ENCODE peak calls at places on chromosomes 12 and 14, in ten cellular contexts. L is globus pallidus; K is left colon; M is stimulated activated CD4-positive, alpha-beta T cell treated with anti-CD3 and anti-CD28 coated beads, Interleukin-4, amount 100 ng/mL, for 1 hour; R is nephron progenitor cell; G is MM.1S; H is activated CD4-positive, alpha-beta memory T cell treated with anti-CD3 and anti-CD28 coated beads, Interleukin-2, amount 10 ng/mL, durations not matched to agents 7 days and 5 days; B is T-helper 17 cell; S is T-cell; D is transverse colon. E is an unnamed sample.

GRCh38 chr14:51668870-51669269 is 17.2 kb downstream of the FRMD6 start:
- DNase-seq in R (no peak), L (no peak), M (no peak), D (no peak), B (no peak), K (no peak), S (no peak), H (no peak), G (no peak), E (no peak)

GRCh38 chr14:89134640-89135039 is 282.4 kb downstream of the FOXN3 start:
- DNase-seq in D (no peak), L (no peak), S (no peak), K (no peak), M (no peak), R (no peak), B (no peak), H (no peak), G (no peak), E (no peak)

GRCh38 chr12:61097991-61098580 is 1162.1 kb upstream of the USP15 start:
- DNase-seq in D (no peak), H (no peak), B (no peak), L (no peak), G (no peak), K (no peak), S (no peak), M (no peak), R (no peak), E (no peak)

GRCh38 chr12:111759991-111760390 is 6.7 kb upstream of the ALDH2 start:
- DNase-seq in M (no peak), D (no peak), B (no peak), L (no peak), H (no peak), G (no peak), K (no peak), R (no peak), S (no peak), E (no peak)

GRCh38 chr14:36057452-36058142 is 118.9 kb downstream of the PTCSC3 start:
- DNase-seq in L (no peak), G (no peak), D (no peak), B (no peak), S (no peak), H (no peak), R (no peak), M (no peak), K (no peak), E (no peak)

GRCh38 chr12:95337176-95337575 is 119.6 kb downstream of the VEZT start:
- DNase-seq in L (no peak), B (no peak), D (no peak), R (no peak), K (no peak), H (no peak), M (no peak), G (no peak), S (no peak), E (no peak)

GRCh38 chr14:37874429-37875109 is 279.1 kb downstream of the TTC6 start:
- DNase-seq in B (peak; percentile 34), R (peak; percentile 95), H (peak; percentile 88), S (peak; percentile 70), L (peak; percentile 31), G (peak; percentile 72), K (peak; percentile 72), D (peak; percentile 90), M (peak; percentile 75), E (peak; percentile 71)

GRCh38 chr14:105882626-105883025 is 356.2 kb downstream of the TMEM121 start:
- DNase-seq in B (peak; percentile 1), S (peak; percentile 1), K (peak; percentile 14), H (no peak), M (no peak), G (no peak), L (no peak), D (peak; percentile 3), R (no peak), E (peak; percentile 1)

GRCh38 chr12:69464433-69464832 is 5.8 kb upstream of the FRS2 start:
- DNase-seq in D (no peak), B (no peak), R (no peak), S (no peak), K (no peak), L (no peak), G (no peak), M (no peak), H (no peak), E (no peak)

GRCh38 chr14:91835920-91836843 is 31.2 kb downstream of the TC2N start:
- DNase-seq in H (peak; percentile 83), L (peak; percentile 3), M (peak; percentile 93), S (peak; percentile 80), D (peak; percentile 92), R (peak; percentile 85), K (peak; percentile 87), G (no peak), B (peak; percentile 91), E (peak; percentile 90)

GRCh38 chr14:67815573-67816235 is 686 bp downstream of the ZFYVE26 start:
- DNase-seq in K (no peak), D (no peak), G (peak; percentile 8), H (no peak), B (no peak), R (no peak), S (no peak), L (peak; percentile 16), M (no peak), E (no peak)

GRCh38 chr12:98174410-98174809 is 341.0 kb upstream of the TMPO start:
- DNase-seq in L (no peak), H (no peak), D (no peak), R (no peak), K (no peak), G (no peak), M (no peak), B (no peak), S (no peak), E (no peak)

GRCh38 chr12:50926415-50926814 is 25.9 kb upstream of the HIGD1C start:
- DNase-seq in M (no peak), G (no peak), L (peak; percentile 21), S (no peak), B (no peak), R (no peak), D (no peak), H (no peak), K (no peak), E (no peak)

GRCh38 chr12:114976959-114977358 is 293.0 kb upstream of the TBX3 start:
- DNase-seq in G (no peak), H (no peak), R (no peak), K (no peak), B (no peak), L (no peak), S (no peak), M (no peak), D (no peak), E (no peak)

GRCh38 chr12:123748171-123748570 is 13.9 kb upstream of the DNAH10 start:
- DNase-seq in D (no peak), G (no peak), R (no peak), K (no peak), M (no peak), B (no peak), L (no peak), H (no peak), S (no peak), E (no peak)

GRCh38 chr12:43104524-43104923 is 447.5 kb downstream of the ADAMTS20 start:
- DNase-seq in H (no peak), S (no peak), B (no peak), D (no peak), M (no peak), K (no peak), L (no peak), G (no peak), R (no peak), E (no peak)

GRCh38 chr12:6276936-6277615 is 33.4 kb upstream of the PLEKHG6 start:
- DNase-seq in H (no peak), L (no peak), S (no peak), R (no peak), B (no peak), G (no peak), M (no peak), D (peak; percentile 43), K (peak; percentile 49), E (no peak)

GRCh38 chr12:128879898-128880764 is 26.9 kb downstream of the GLT1D1 start:
- DNase-seq in S (no peak), K (no peak), G (no peak), B (no peak), R (no peak), L (no peak), D (no peak), M (no peak), H (no peak), E (no peak)

GRCh38 chr14:105151838-105152793 is 16.5 kb downstream of the JAG2 start:
- DNase-seq in H (no peak), G (no peak), K (no peak), S (no peak), M (no peak), L (no peak), R (peak; percentile 1), B (no peak), D (no peak), E (no peak)

GRCh38 chr12:843609-844008 is 91.2 kb downstream of the WNK1 start:
- DNase-seq in M (no peak), R (no peak), B (no peak), S (no peak), L (no peak), D (no peak), G (no peak), K (no peak), H (no peak), E (no peak)

GRCh38 chr14:99961826-99962518 is 103.2 kb upstream of the EVL start:
- DNase-seq in H (no peak), D (no peak), B (no peak), K (no peak), G (no peak), L (no peak), R (no peak), S (no peak), M (no peak), E (no peak)

GRCh38 chr14:60965402-60965801 is 15.5 kb downstream of the TRMT5 start:
- DNase-seq in H (no peak), G (no peak), L (no peak), K (no peak), B (no peak), R (no peak), M (no peak), D (no peak), S (no peak), E (no peak)

GRCh38 chr12:118853634-118854033 is 127.7 kb upstream of the SRRM4 start:
- DNase-seq in L (peak; percentile 36), G (no peak), K (no peak), D (no peak), H (no peak), S (no peak), B (no peak), R (no peak), M (no peak), E (no peak)

GRCh38 chr12:22230280-22230794 is 104.2 kb downstream of the ST8SIA1 start:
- DNase-seq in H (no peak), L (no peak), B (no peak), M (no peak), G (no peak), D (no peak), R (no peak), S (no peak), K (no peak), E (no peak)

GRCh38 chr14:54314365-54315134 is 82.3 kb upstream of the CDKN3 start:
- DNase-seq in H (no peak), K (no peak), G (no peak), M (no peak), D (no peak), S (no peak), L (no peak), B (no peak), R (no peak), E (no peak)

GRCh38 chr12:99137124-99137845 is 492.2 kb downstream of the APAF1 start:
- DNase-seq in H (no peak), D (no peak), M (no peak), B (no peak), L (no peak), R (no peak), G (no peak), K (no peak), S (no peak), E (no peak)

GRCh38 chr14:29601559-29602109 is 326.0 kb downstream of the PRKD1 start:
- DNase-seq in S (no peak), K (no peak), L (no peak), D (no peak), G (no peak), M (no peak), B (no peak), H (no peak), R (no peak), E (no peak)

GRCh38 chr12:67671419-67671818 is 22.9 kb downstream of the DYRK2 start:
- DNase-seq in G (no peak), K (no peak), M (no peak), L (no peak), R (no peak), D (no peak), B (no peak), H (no peak), S (no peak), E (no peak)